ENCODE peak calls at places on chromosomes 7 and 10, in four cellular contexts. One of them, this sample, is unnamed. For H3K4me1, the result is how much of the 10 kb centered on the place peaks cover.

GRCh38 chr7:31850066-31850465 is 163.1 kb downstream of the PPP1R17 start:
- DNase-seq in psoas muscle: no peak
- DNase-seq in lower lobe of right lung: no peak
- DNase-seq in colonic mucosa: no peak
- DNase-seq in this sample: no peak

GRCh38 chr7:2926120-2926897 is 82.2 kb upstream of the GNA12 start:
- DNase-seq in psoas muscle: no peak
- DNase-seq in lower lobe of right lung: peak
- DNase-seq in colonic mucosa: no peak
- DNase-seq in this sample: no peak

GRCh38 chr10:127442220-127442525 is 106.9 kb upstream of the NPS start:
- DNase-seq in psoas muscle: no peak
- DNase-seq in lower lobe of right lung: no peak
- DNase-seq in colonic mucosa: no peak
- DNase-seq in this sample: no peak

GRCh38 chr7:94183289-94183749 is 179.2 kb upstream of the BET1 start:
- DNase-seq in psoas muscle: peak
- DNase-seq in lower lobe of right lung: peak
- DNase-seq in colonic mucosa: no peak
- DNase-seq in this sample: no peak

GRCh38 chr7:41918597-41918996 is 215.7 kb upstream of the INHBA start:
- DNase-seq in psoas muscle: no peak
- DNase-seq in lower lobe of right lung: no peak
- DNase-seq in colonic mucosa: no peak
- DNase-seq in this sample: no peak

GRCh38 chr7:43196379-43196778 is 83.9 kb downstream of the HECW1 start:
- DNase-seq in psoas muscle: no peak
- DNase-seq in lower lobe of right lung: no peak
- DNase-seq in colonic mucosa: no peak
- DNase-seq in this sample: no peak

GRCh38 chr7:136074840-136075239 is 97.7 kb upstream of the MTPN start:
- DNase-seq in psoas muscle: no peak
- DNase-seq in lower lobe of right lung: no peak
- DNase-seq in colonic mucosa: no peak
- DNase-seq in this sample: no peak

GRCh38 chr7:2575046-2575732 is 16.4 kb downstream of the IQCE start:
- DNase-seq in psoas muscle: no peak
- DNase-seq in lower lobe of right lung: peak
- DNase-seq in colonic mucosa: no peak
- DNase-seq in this sample: no peak

GRCh38 chr7:92944633-92945032 is 108.3 kb upstream of the CDK6 start:
- DNase-seq in psoas muscle: no peak
- DNase-seq in lower lobe of right lung: no peak
- DNase-seq in colonic mucosa: peak
- DNase-seq in this sample: no peak

DNA sequence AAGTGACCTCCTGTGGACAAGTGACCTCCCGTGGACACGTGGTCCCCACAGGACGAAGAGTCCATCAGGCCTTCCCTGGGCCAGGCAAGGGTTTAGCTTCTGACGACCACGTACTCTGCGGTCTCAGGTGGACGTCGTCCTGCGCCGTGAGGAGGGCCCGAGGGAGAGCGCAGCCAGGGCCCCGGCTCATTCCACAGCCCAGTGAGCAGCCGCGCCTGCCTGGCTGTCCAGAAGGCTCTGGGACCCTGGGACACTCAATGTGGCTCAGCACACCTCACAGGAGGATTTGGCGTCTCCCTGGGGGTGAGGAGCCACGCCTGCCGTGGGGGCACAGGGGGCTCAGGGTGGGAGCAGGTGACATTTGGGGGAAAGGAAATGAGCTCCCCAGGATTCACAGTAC is 64.4 kb upstream of the CFAP46 start:
- DNase-seq in psoas muscle: no peak
- DNase-seq in lower lobe of right lung: no peak
- DNase-seq in colonic mucosa: no peak
- DNase-seq in this sample: no peak
- H3K4me1 ChIP-seq in psoas muscle: under half
- H3K4me1 ChIP-seq in lower lobe of right lung: under half
- H3K4me1 ChIP-seq in colonic mucosa: under half
- H3K4me1 ChIP-seq in this sample: under half

GRCh38 chr7:73715648-73716317 is 3.7 kb downstream of the STX1A start:
- DNase-seq in psoas muscle: no peak
- DNase-seq in lower lobe of right lung: no peak
- DNase-seq in colonic mucosa: no peak
- DNase-seq in this sample: no peak

GRCh38 chr7:73708961-73709360 is 10.5 kb downstream of the STX1A start:
- DNase-seq in psoas muscle: no peak
- DNase-seq in lower lobe of right lung: no peak
- DNase-seq in colonic mucosa: no peak
- DNase-seq in this sample: no peak

GRCh38 chr7:73716318-73716890 is 3.1 kb downstream of the STX1A start:
- DNase-seq in psoas muscle: no peak
- DNase-seq in lower lobe of right lung: no peak
- DNase-seq in colonic mucosa: no peak
- DNase-seq in this sample: no peak

GRCh38 chr7:73717025-73717807 is 2.3 kb downstream of the STX1A start:
- DNase-seq in psoas muscle: no peak
- DNase-seq in lower lobe of right lung: no peak
- DNase-seq in colonic mucosa: no peak
- DNase-seq in this sample: no peak

DNA sequence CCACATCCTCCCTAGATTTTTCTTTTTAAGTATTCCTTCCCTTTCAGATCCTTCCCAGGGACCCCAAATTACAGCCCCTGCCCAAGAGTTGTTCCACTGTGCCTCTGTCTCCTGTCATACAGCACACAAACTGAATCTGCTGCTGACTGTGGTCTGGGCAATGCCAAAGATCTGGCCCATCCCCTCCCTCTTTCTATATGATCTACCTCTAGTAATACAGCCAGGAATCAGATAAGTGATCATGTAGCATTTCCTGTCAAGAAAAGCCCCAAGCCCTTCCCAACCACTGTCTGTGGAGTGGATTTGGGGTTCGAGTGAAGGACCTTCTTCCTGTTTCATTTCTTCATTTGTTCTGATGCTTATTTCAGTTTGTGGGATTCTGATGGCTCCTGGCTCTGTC is 6.7 kb downstream of the STX1A start:
- DNase-seq in psoas muscle: no peak
- DNase-seq in lower lobe of right lung: no peak
- DNase-seq in colonic mucosa: no peak
- DNase-seq in this sample: no peak
- H3K27ac ChIP-seq in psoas muscle: no peak
- H3K27ac ChIP-seq in lower lobe of right lung: no peak
- H3K27ac ChIP-seq in colonic mucosa: no peak
- H3K27ac ChIP-seq in this sample: no peak

DNA sequence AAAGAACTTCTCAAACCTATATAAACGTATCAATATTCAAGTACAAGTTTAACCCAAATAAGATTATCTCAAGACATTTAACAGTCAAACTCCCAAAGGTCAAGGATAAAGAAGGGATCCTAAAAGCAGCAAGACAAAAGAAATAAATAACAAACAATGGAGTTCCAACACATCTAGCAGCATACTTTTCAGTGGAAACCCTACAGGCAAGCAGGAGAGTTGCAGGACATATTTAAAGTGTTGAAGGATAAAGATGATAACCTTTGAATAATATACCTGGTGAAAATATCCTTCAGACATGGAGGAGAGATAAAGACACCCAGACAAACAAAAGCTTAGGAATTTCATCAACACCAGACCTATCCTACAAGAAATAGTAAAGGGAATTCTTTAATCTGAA is 82.8 kb downstream of the TES start:
- DNase-seq in psoas muscle: no peak
- DNase-seq in lower lobe of right lung: no peak
- DNase-seq in colonic mucosa: no peak
- DNase-seq in this sample: no peak
- TF ChIP-seq CTCF in psoas muscle: no peak
- TF ChIP-seq CTCF in lower lobe of right lung: no peak
- TF ChIP-seq CTCF in colonic mucosa: no peak
- TF ChIP-seq CTCF in this sample: no peak

GRCh38 chr10:61558188-61558587 is 104.5 kb upstream of the CABCOCO1 start:
- DNase-seq in psoas muscle: no peak
- DNase-seq in lower lobe of right lung: no peak
- DNase-seq in colonic mucosa: no peak
- DNase-seq in this sample: no peak
- H3K4me1 ChIP-seq in psoas muscle: under half
- H3K4me1 ChIP-seq in lower lobe of right lung: under half
- H3K4me1 ChIP-seq in colonic mucosa: under half
- H3K4me1 ChIP-seq in this sample: under half

DNA sequence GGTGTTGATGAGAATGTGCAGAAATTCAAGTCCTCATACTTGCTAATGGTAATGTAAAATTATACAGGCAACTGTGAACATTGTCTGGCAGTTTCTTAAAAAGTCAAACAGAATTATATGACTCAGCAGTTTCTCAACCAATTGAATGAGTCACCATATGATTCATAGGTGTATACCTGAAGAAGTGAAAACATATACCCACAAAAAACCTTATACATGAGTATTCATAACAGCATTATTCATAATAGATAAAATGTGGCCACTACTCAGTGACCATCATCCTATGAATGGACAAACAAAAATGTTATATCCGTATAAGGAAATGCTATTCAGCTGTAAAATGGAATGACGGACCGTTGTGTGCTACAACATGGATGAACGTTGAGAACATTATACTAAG is 253.5 kb downstream of the MALRD1 start:
- DNase-seq in psoas muscle: no peak
- DNase-seq in lower lobe of right lung: no peak
- DNase-seq in colonic mucosa: no peak
- DNase-seq in this sample: no peak
- H3K27ac ChIP-seq in psoas muscle: no peak
- H3K27ac ChIP-seq in lower lobe of right lung: no peak
- H3K27ac ChIP-seq in colonic mucosa: no peak
- H3K27ac ChIP-seq in this sample: no peak

GRCh38 chr7:159152816-159153215 is 8.1 kb upstream of the VIPR2 start:
- DNase-seq in psoas muscle: no peak
- DNase-seq in lower lobe of right lung: no peak
- DNase-seq in colonic mucosa: no peak
- DNase-seq in this sample: no peak
- TF ChIP-seq CTCF in psoas muscle: no peak
- TF ChIP-seq CTCF in lower lobe of right lung: no peak
- TF ChIP-seq CTCF in colonic mucosa: no peak
- TF ChIP-seq CTCF in this sample: no peak

DNA sequence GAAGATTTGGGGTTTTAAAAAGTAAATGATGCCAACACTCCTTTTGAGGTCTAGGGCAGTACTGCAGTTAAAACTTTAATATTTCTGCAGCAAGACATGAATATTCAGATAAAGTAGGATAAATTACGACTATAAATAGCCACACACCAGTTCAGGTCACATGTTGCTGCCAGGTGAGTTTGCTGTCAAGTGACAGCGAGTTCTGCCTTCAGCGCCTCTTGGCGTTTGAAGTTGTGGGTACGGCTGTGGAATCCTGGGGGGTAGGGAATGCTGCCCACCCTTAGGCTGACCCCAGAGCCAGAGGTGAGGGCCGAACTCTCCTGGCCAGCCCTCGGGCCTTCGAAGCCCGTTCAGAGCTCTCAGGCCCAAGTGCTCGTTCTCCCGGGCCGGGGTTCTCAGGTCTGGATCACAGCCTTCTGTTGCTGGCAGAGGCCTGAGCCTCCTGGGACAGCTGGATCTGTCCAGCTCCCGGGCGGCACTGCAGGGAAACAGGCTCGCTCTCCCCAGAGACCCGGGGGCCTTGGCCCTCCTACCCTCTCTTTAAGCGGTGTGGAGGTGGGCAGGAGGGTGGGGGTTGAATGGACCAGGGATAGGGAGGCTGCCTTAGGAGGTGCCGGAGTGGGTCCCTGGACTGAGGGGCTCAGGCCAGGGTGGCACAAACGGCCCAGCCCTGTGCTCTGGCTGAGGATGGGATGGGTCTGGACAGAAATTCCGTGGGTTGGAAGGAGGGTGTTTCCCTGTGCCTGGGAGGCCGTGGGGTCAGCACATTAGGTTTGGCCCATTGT is 5.4 kb downstream of the BRI3 start:
- DNase-seq in psoas muscle: peak
- DNase-seq in lower lobe of right lung: no peak
- DNase-seq in colonic mucosa: no peak
- DNase-seq in this sample: no peak
- H3K4me1 ChIP-seq in psoas muscle: half or more
- H3K4me1 ChIP-seq in lower lobe of right lung: half or more
- H3K4me1 ChIP-seq in colonic mucosa: under half
- H3K4me1 ChIP-seq in this sample: under half

GRCh38 chr10:94425942-94426341 is 23.6 kb downstream of the TBC1D12 start:
- DNase-seq in psoas muscle: no peak
- DNase-seq in lower lobe of right lung: no peak
- DNase-seq in colonic mucosa: no peak
- DNase-seq in this sample: no peak

GRCh38 chr10:94424714-94425337 is 22.5 kb downstream of the TBC1D12 start:
- DNase-seq in psoas muscle: no peak
- DNase-seq in lower lobe of right lung: no peak
- DNase-seq in colonic mucosa: no peak
- DNase-seq in this sample: no peak

GRCh38 chr10:94429049-94429707 is 26.8 kb downstream of the TBC1D12 start:
- DNase-seq in psoas muscle: no peak
- DNase-seq in lower lobe of right lung: no peak
- DNase-seq in colonic mucosa: no peak
- DNase-seq in this sample: no peak

DNA sequence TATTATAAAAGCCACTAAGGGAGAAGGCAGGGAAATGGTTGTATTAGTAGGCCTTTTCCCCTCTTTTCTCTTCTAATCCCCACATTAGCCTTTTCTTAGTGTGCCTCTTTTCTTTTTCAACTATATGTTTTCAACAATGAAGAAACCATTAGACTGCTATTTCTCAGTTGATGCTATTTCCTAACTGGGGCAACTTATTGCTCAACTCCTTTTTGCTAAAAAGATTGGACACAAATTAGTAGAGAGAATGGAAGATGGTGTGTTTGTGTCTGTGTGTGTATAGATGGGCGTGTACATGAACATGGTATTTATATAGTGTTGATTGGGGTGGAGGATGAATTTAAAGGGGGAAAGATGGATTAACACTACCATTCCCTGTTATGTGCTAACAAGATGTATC is 28.4 kb downstream of the TBC1D12 start:
- DNase-seq in psoas muscle: no peak
- DNase-seq in lower lobe of right lung: no peak
- DNase-seq in colonic mucosa: no peak
- DNase-seq in this sample: no peak
- H3K27ac ChIP-seq in psoas muscle: no peak
- H3K27ac ChIP-seq in lower lobe of right lung: no peak
- H3K27ac ChIP-seq in colonic mucosa: no peak
- H3K27ac ChIP-seq in this sample: no peak

DNA sequence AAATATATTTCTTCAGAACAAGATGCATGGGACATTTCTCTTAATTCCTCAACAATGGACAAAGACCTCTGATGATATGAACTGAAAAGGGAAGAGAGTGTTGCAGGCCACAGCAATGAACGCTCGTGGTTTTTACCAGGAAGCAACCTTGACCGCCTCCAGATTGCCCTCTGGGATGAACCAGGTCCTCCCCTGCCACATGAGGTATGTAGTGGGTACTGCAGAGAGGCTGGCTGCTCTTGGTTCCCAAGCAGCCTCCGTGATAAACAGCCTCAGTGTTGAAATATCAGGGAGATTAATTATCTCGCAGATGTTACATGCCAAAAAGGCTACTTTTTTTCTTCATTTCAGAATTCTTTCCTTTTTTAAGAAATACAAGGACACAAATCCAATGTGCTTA is 338.8 kb downstream of the ELMO1 start:
- DNase-seq in psoas muscle: no peak
- DNase-seq in lower lobe of right lung: no peak
- DNase-seq in colonic mucosa: no peak
- DNase-seq in this sample: no peak
- TF ChIP-seq CTCF in psoas muscle: no peak
- TF ChIP-seq CTCF in lower lobe of right lung: no peak
- TF ChIP-seq CTCF in colonic mucosa: no peak
- TF ChIP-seq CTCF in this sample: no peak